ENCODE peak calls at places on chromosomes 13 and 19, in five cellular contexts. One of them, this sample, is unnamed.

GRCh38 chr13:46621133-46621532 is 68.2 kb downstream of the LRCH1 start:
- DNase-seq in A549: no peak
- DNase-seq in CD4-positive, alpha-beta memory T cell: no peak
- DNase-seq in thoracic aorta: no peak
- DNase-seq in adrenal gland: no peak
- DNase-seq in this sample: no peak

GRCh38 chr13:113061796-113062425 is 43.7 kb upstream of the F7 start:
- DNase-seq in A549: no peak
- DNase-seq in CD4-positive, alpha-beta memory T cell: no peak
- DNase-seq in thoracic aorta: no peak
- DNase-seq in adrenal gland: no peak
- DNase-seq in this sample: no peak

GRCh38 chr13:26255717-26256277 is 1.9 kb downstream of the CDK8 start:
- DNase-seq in A549: peak
- DNase-seq in CD4-positive, alpha-beta memory T cell: no peak
- DNase-seq in thoracic aorta: no peak
- DNase-seq in adrenal gland: no peak
- DNase-seq in this sample: peak

GRCh38 chr13:33723772-33724435 is 94.0 kb upstream of the RFC3 start:
- DNase-seq in A549: peak
- DNase-seq in CD4-positive, alpha-beta memory T cell: peak
- DNase-seq in thoracic aorta: peak
- DNase-seq in adrenal gland: peak
- DNase-seq in this sample: peak

GRCh38 chr13:34833562-34834182 is 108.4 kb upstream of the NBEA start:
- DNase-seq in A549: peak
- DNase-seq in CD4-positive, alpha-beta memory T cell: no peak
- DNase-seq in thoracic aorta: no peak
- DNase-seq in adrenal gland: no peak
- DNase-seq in this sample: peak

GRCh38 chr13:73198888-73199497 is 140.2 kb downstream of the KLF5 start:
- DNase-seq in A549: no peak
- DNase-seq in CD4-positive, alpha-beta memory T cell: no peak
- DNase-seq in thoracic aorta: no peak
- DNase-seq in adrenal gland: no peak
- DNase-seq in this sample: no peak

GRCh38 chr13:38265135-38265497 is 84.5 kb upstream of the UFM1 start:
- DNase-seq in A549: no peak
- DNase-seq in CD4-positive, alpha-beta memory T cell: no peak
- DNase-seq in thoracic aorta: no peak
- DNase-seq in adrenal gland: no peak
- DNase-seq in this sample: no peak

GRCh38 chr13:26037302-26037701 is 14.5 kb downstream of the SHISA2 start:
- DNase-seq in A549: peak
- DNase-seq in CD4-positive, alpha-beta memory T cell: peak
- DNase-seq in thoracic aorta: no peak
- DNase-seq in adrenal gland: no peak
- DNase-seq in this sample: no peak

GRCh38 chr19:23516266-23516665 is 121.0 kb upstream of the ZNF91 start:
- DNase-seq in A549: no peak
- DNase-seq in CD4-positive, alpha-beta memory T cell: no peak
- DNase-seq in thoracic aorta: no peak
- DNase-seq in adrenal gland: no peak
- DNase-seq in this sample: no peak

GRCh38 chr13:21625366-21625765 is 21.4 kb upstream of the MICU2 start:
- DNase-seq in A549: peak
- DNase-seq in CD4-positive, alpha-beta memory T cell: peak
- DNase-seq in thoracic aorta: no peak
- DNase-seq in adrenal gland: peak
- DNase-seq in this sample: peak

GRCh38 chr19:15841875-15842569 is 26.6 kb upstream of the OR10H1 start:
- DNase-seq in A549: no peak
- DNase-seq in CD4-positive, alpha-beta memory T cell: no peak
- DNase-seq in thoracic aorta: no peak
- DNase-seq in adrenal gland: no peak
- DNase-seq in this sample: no peak

GRCh38 chr19:18397242-18398202 is at the start of gene LRRC25:
- DNase-seq in A549: no peak
- DNase-seq in CD4-positive, alpha-beta memory T cell: no peak
- DNase-seq in thoracic aorta: no peak
- DNase-seq in adrenal gland: peak
- DNase-seq in this sample: no peak

GRCh38 chr13:40087021-40088002 is 431.9 kb downstream of the COG6 start:
- DNase-seq in A549: no peak
- DNase-seq in CD4-positive, alpha-beta memory T cell: no peak
- DNase-seq in thoracic aorta: no peak
- DNase-seq in adrenal gland: no peak
- DNase-seq in this sample: no peak

GRCh38 chr19:54459282-54460229 is 4.0 kb downstream of the LENG9 start:
- DNase-seq in A549: no peak
- DNase-seq in CD4-positive, alpha-beta memory T cell: no peak
- DNase-seq in thoracic aorta: no peak
- DNase-seq in adrenal gland: no peak
- DNase-seq in this sample: no peak

GRCh38 chr13:20035130-20035529 is 76.6 kb downstream of the ZMYM2 start:
- DNase-seq in A549: peak
- DNase-seq in CD4-positive, alpha-beta memory T cell: no peak
- DNase-seq in thoracic aorta: no peak
- DNase-seq in adrenal gland: no peak
- DNase-seq in this sample: peak

GRCh38 chr19:4413588-4413987 is 11.1 kb downstream of the CHAF1A start:
- DNase-seq in A549: no peak
- DNase-seq in CD4-positive, alpha-beta memory T cell: no peak
- DNase-seq in thoracic aorta: no peak
- DNase-seq in adrenal gland: no peak
- DNase-seq in this sample: no peak

GRCh38 chr13:25874907-25875306 is 176.9 kb downstream of the SHISA2 start:
- DNase-seq in A549: no peak
- DNase-seq in CD4-positive, alpha-beta memory T cell: peak
- DNase-seq in thoracic aorta: no peak
- DNase-seq in adrenal gland: no peak
- DNase-seq in this sample: no peak

GRCh38 chr13:22194106-22194810 is 523.4 kb downstream of the FGF9 start:
- DNase-seq in A549: no peak
- DNase-seq in CD4-positive, alpha-beta memory T cell: no peak
- DNase-seq in thoracic aorta: no peak
- DNase-seq in adrenal gland: peak
- DNase-seq in this sample: no peak

GRCh38 chr13:112688560-112689497 is 1.0 kb upstream of the ATP11A start:
- DNase-seq in A549: no peak
- DNase-seq in CD4-positive, alpha-beta memory T cell: peak
- DNase-seq in thoracic aorta: no peak
- DNase-seq in adrenal gland: peak
- DNase-seq in this sample: peak

GRCh38 chr19:54439174-54439851 is 9.7 kb upstream of the LENG8 start:
- DNase-seq in A549: peak
- DNase-seq in CD4-positive, alpha-beta memory T cell: no peak
- DNase-seq in thoracic aorta: no peak
- DNase-seq in adrenal gland: peak
- DNase-seq in this sample: peak

GRCh38 chr19:28065026-28065425 is 1147.9 kb downstream of the UQCRFS1 start:
- DNase-seq in A549: no peak
- DNase-seq in CD4-positive, alpha-beta memory T cell: no peak
- DNase-seq in thoracic aorta: no peak
- DNase-seq in adrenal gland: no peak
- DNase-seq in this sample: no peak

GRCh38 chr19:16886305-16886880 is 2.4 kb upstream of the F2RL3 start:
- DNase-seq in A549: peak
- DNase-seq in CD4-positive, alpha-beta memory T cell: no peak
- DNase-seq in thoracic aorta: no peak
- DNase-seq in adrenal gland: peak
- DNase-seq in this sample: peak

GRCh38 chr19:23992348-23992747 is 77.7 kb downstream of the ZNF726 start:
- DNase-seq in A549: no peak
- DNase-seq in CD4-positive, alpha-beta memory T cell: peak
- DNase-seq in thoracic aorta: no peak
- DNase-seq in adrenal gland: no peak
- DNase-seq in this sample: no peak

GRCh38 chr19:41699968-41700323 is 8.5 kb upstream of the CEACAM5 start:
- DNase-seq in A549: no peak
- DNase-seq in CD4-positive, alpha-beta memory T cell: no peak
- DNase-seq in thoracic aorta: no peak
- DNase-seq in adrenal gland: no peak
- DNase-seq in this sample: no peak

GRCh38 chr13:25538276-25538675 is 166.5 kb downstream of the ATP8A2 start:
- DNase-seq in A549: no peak
- DNase-seq in CD4-positive, alpha-beta memory T cell: no peak
- DNase-seq in thoracic aorta: no peak
- DNase-seq in adrenal gland: no peak
- DNase-seq in this sample: no peak

GRCh38 chr13:39281539-39282150 is 243.4 kb downstream of the NHLRC3 start:
- DNase-seq in A549: no peak
- DNase-seq in CD4-positive, alpha-beta memory T cell: no peak
- DNase-seq in thoracic aorta: no peak
- DNase-seq in adrenal gland: no peak
- DNase-seq in this sample: peak

GRCh38 chr13:100511422-100511821 is 77.2 kb downstream of the GGACT start:
- DNase-seq in A549: no peak
- DNase-seq in CD4-positive, alpha-beta memory T cell: no peak
- DNase-seq in thoracic aorta: no peak
- DNase-seq in adrenal gland: no peak
- DNase-seq in this sample: no peak

GRCh38 chr19:38035515-38036495 is 128.8 kb downstream of the SIPA1L3 start:
- DNase-seq in A549: no peak
- DNase-seq in CD4-positive, alpha-beta memory T cell: no peak
- DNase-seq in thoracic aorta: no peak
- DNase-seq in adrenal gland: peak
- DNase-seq in this sample: peak

GRCh38 chr19:47036233-47036651 is 12.2 kb downstream of the TMEM160 start:
- DNase-seq in A549: peak
- DNase-seq in CD4-positive, alpha-beta memory T cell: no peak
- DNase-seq in thoracic aorta: no peak
- DNase-seq in adrenal gland: no peak
- DNase-seq in this sample: no peak

DNA sequence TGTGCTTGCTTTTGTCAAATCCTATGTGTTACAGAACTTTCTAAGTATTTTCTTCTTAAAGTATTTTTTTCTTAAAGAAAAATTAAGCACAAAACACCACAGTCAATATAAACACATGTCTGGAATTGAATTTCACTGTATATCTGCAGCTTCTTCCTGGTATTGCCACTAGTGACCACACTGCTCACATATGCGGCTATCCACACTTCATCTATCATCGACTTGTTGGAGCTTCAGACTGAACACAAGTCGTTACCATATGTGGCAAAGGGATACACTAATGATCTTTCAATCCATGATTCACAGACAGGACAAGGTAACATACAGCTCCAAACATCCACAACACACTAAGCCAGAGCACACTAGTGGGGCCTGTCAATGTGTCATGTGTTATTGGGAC is 498.4 kb upstream of the ARGLU1 start:
- DNase-seq in A549: no peak
- DNase-seq in CD4-positive, alpha-beta memory T cell: no peak
- DNase-seq in thoracic aorta: no peak
- DNase-seq in adrenal gland: no peak
- DNase-seq in this sample: no peak
- H3K4me3 ChIP-seq in A549: no peak
- H3K4me3 ChIP-seq in CD4-positive, alpha-beta memory T cell: no peak
- H3K4me3 ChIP-seq in thoracic aorta: no peak
- H3K4me3 ChIP-seq in adrenal gland: no peak
- H3K4me3 ChIP-seq in this sample: no peak

GRCh38 chr13:42272776-42273175 is 824 bp downstream of the AKAP11 start:
- DNase-seq in A549: no peak
- DNase-seq in CD4-positive, alpha-beta memory T cell: peak
- DNase-seq in thoracic aorta: no peak
- DNase-seq in adrenal gland: no peak
- DNase-seq in this sample: no peak

GRCh38 chr13:42272115-42272756 is at the start of gene AKAP11:
- DNase-seq in A549: peak
- DNase-seq in CD4-positive, alpha-beta memory T cell: peak
- DNase-seq in thoracic aorta: no peak
- DNase-seq in adrenal gland: peak
- DNase-seq in this sample: peak

GRCh38 chr13:42271337-42272114 is 426 bp upstream of the AKAP11 start:
- DNase-seq in A549: peak
- DNase-seq in CD4-positive, alpha-beta memory T cell: peak
- DNase-seq in thoracic aorta: peak
- DNase-seq in adrenal gland: peak
- DNase-seq in this sample: peak

GRCh38 chr13:42270857-42271215 is 1.1 kb upstream of the AKAP11 start:
- DNase-seq in A549: no peak
- DNase-seq in CD4-positive, alpha-beta memory T cell: no peak
- DNase-seq in thoracic aorta: no peak
- DNase-seq in adrenal gland: no peak
- DNase-seq in this sample: no peak

GRCh38 chr13:42270160-42270856 is 1.6 kb upstream of the AKAP11 start:
- DNase-seq in A549: no peak
- DNase-seq in CD4-positive, alpha-beta memory T cell: no peak
- DNase-seq in thoracic aorta: no peak
- DNase-seq in adrenal gland: no peak
- DNase-seq in this sample: no peak
- H3K4me3 ChIP-seq in A549: no peak
- H3K4me3 ChIP-seq in CD4-positive, alpha-beta memory T cell: no peak
- H3K4me3 ChIP-seq in thoracic aorta: no peak
- H3K4me3 ChIP-seq in adrenal gland: no peak
- H3K4me3 ChIP-seq in this sample: no peak

GRCh38 chr19:3060852-3061182 is 1.5 kb downstream of the TLE5 start:
- DNase-seq in A549: no peak
- DNase-seq in CD4-positive, alpha-beta memory T cell: no peak
- DNase-seq in thoracic aorta: no peak
- DNase-seq in adrenal gland: no peak
- DNase-seq in this sample: no peak

GRCh38 chr19:3064011-3064330 is 1.7 kb upstream of the TLE5 start:
- DNase-seq in A549: no peak
- DNase-seq in CD4-positive, alpha-beta memory T cell: no peak
- DNase-seq in thoracic aorta: no peak
- DNase-seq in adrenal gland: no peak
- DNase-seq in this sample: no peak

GRCh38 chr19:3061214-3062161 is 807 bp downstream of the TLE5 start:
- DNase-seq in A549: no peak
- DNase-seq in CD4-positive, alpha-beta memory T cell: peak
- DNase-seq in thoracic aorta: no peak
- DNase-seq in adrenal gland: no peak
- DNase-seq in this sample: peak

GRCh38 chr19:3059653-3060052 is 2.6 kb downstream of the TLE5 start:
- DNase-seq in A549: no peak
- DNase-seq in CD4-positive, alpha-beta memory T cell: no peak
- DNase-seq in thoracic aorta: no peak
- DNase-seq in adrenal gland: no peak
- DNase-seq in this sample: no peak

GRCh38 chr19:3062165-3063105 is at the start of gene TLE5:
- DNase-seq in A549: no peak
- DNase-seq in CD4-positive, alpha-beta memory T cell: peak
- DNase-seq in thoracic aorta: no peak
- DNase-seq in adrenal gland: peak
- DNase-seq in this sample: peak
- H3K4me3 ChIP-seq in A549: peak
- H3K4me3 ChIP-seq in CD4-positive, alpha-beta memory T cell: no peak
- H3K4me3 ChIP-seq in thoracic aorta: peak
- H3K4me3 ChIP-seq in adrenal gland: peak
- H3K4me3 ChIP-seq in this sample: peak

GRCh38 chr13:50267917-50268316 is 252.7 kb downstream of the KCNRG start:
- DNase-seq in A549: no peak
- DNase-seq in CD4-positive, alpha-beta memory T cell: no peak
- DNase-seq in thoracic aorta: no peak
- DNase-seq in adrenal gland: no peak
- DNase-seq in this sample: no peak

GRCh38 chr13:50274181-50274580 is 258.9 kb downstream of the KCNRG start:
- DNase-seq in A549: no peak
- DNase-seq in CD4-positive, alpha-beta memory T cell: no peak
- DNase-seq in thoracic aorta: no peak
- DNase-seq in adrenal gland: no peak
- DNase-seq in this sample: no peak

GRCh38 chr13:50268500-50268899 is 253.3 kb downstream of the KCNRG start:
- DNase-seq in A549: no peak
- DNase-seq in CD4-positive, alpha-beta memory T cell: no peak
- DNase-seq in thoracic aorta: no peak
- DNase-seq in adrenal gland: no peak
- DNase-seq in this sample: peak
- H3K4me3 ChIP-seq in A549: no peak
- H3K4me3 ChIP-seq in CD4-positive, alpha-beta memory T cell: no peak
- H3K4me3 ChIP-seq in thoracic aorta: no peak
- H3K4me3 ChIP-seq in adrenal gland: no peak
- H3K4me3 ChIP-seq in this sample: no peak